ENCODE peak calls at places on chromosomes 5 and 9, in nine cellular contexts. M, R, E, Y, X, A, Z, N and B are unnamed samples.

GRCh38 chr5:58335518-58335917 is 124.4 kb downstream of the PLK2 start:
- DNase-seq in X (no peak), A (no peak), E (no peak), Z (peak; percentile 46), N (no peak), R (no peak), Y (no peak), M (no peak), B (no peak)

GRCh38 chr5:141695627-141696180 is 13.7 kb upstream of the ARAP3 start:
- DNase-seq in N (no peak), Y (no peak), A (no peak), R (no peak), X (peak; percentile 58), M (no peak), E (no peak), Z (peak; percentile 46), B (no peak)

GRCh38 chr9:95024097-95024671 is 293.3 kb downstream of the FANCC start:
- DNase-seq in X (peak; percentile 37), Y (no peak), R (no peak), M (no peak), N (peak; percentile 75), Z (peak; percentile 20), A (no peak), E (no peak), B (no peak)

GRCh38 chr5:26955161-26955560 is 83.2 kb downstream of the CDH9 start:
- DNase-seq in M (no peak), Y (no peak), Z (no peak), E (no peak), X (no peak), A (no peak), N (no peak), R (no peak), B (no peak)

GRCh38 chr5:23884405-23884804 is 377.0 kb downstream of the PRDM9 start:
- DNase-seq in Y (no peak), R (no peak), M (no peak), A (no peak), X (no peak), E (no peak), Z (no peak), N (no peak), B (no peak)

GRCh38 chr5:181045316-181045715 is 5.2 kb downstream of the BTNL9 start:
- DNase-seq in A (no peak), Z (no peak), R (peak; percentile 19), M (no peak), X (no peak), Y (no peak), N (no peak), E (no peak), B (no peak)

GRCh38 chr5:177487144-177487543 is 10.3 kb downstream of the PDLIM7 start:
- DNase-seq in Y (no peak), R (no peak), A (no peak), X (no peak), M (no peak), N (peak; percentile 47), Z (no peak), E (no peak), B (no peak)

GRCh38 chr5:159543326-159543725 is 213.0 kb upstream of the IL12B start:
- DNase-seq in N (no peak), X (no peak), M (no peak), Y (no peak), A (no peak), E (no peak), Z (no peak), R (no peak), B (no peak)

DNA sequence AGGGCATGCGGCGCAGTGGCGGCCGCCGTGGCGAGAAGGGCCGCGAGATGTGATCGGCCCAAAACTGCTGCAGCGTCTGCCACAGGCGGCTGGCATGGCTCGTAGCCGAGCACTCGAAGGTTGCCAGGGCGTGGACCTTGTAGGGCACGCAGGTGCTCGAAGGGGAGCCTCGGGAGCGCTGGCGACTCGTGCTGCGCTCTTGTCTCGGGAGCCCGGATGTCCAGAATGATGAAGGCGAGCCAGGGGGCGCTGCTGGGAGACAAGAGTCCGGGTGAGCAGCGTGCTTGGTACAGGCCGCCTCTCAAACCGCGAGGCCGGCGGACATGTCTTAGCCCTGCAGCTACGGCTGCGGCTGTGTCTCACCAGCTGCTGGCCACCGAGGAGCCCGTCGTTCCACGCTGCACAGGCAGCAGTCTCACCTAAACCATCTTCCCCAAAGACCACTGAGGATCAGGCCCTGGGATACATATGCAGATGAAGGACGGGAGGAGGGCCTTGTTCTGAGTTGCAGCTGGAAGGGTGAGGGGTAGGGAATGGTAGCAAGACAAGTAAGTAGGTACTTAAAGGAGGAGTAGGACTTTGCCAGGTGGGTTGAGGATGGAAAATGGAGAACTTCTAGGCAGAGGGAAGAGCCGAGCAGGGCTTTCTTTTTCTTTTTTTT is 1.7 kb downstream of the CBY3 start:
- DNase-seq in E (peak; percentile 89), Y (no peak), Z (no peak), A (peak; percentile 29), R (peak; percentile 79), X (peak; percentile 84), N (peak; percentile 86), M (no peak), B (peak; percentile 68)
- TF ChIP-seq CTCF in E (peak; percentile 48), Y (no peak), Z (no peak), A (no peak), R (peak; percentile 14), X (no peak), N (peak; percentile 27), M (peak; percentile 44), B (peak; percentile 62)

GRCh38 chr5:11715797-11716196 is 188.4 kb downstream of the CTNND2 start:
- DNase-seq in N (no peak), Y (no peak), X (no peak), M (no peak), Z (no peak), E (no peak), R (no peak), A (no peak), B (no peak)

GRCh38 chr5:11724947-11725346 is 179.3 kb downstream of the CTNND2 start:
- DNase-seq in Z (peak; percentile 19), E (no peak), Y (no peak), X (no peak), A (no peak), N (no peak), M (no peak), R (no peak), B (no peak)

DNA sequence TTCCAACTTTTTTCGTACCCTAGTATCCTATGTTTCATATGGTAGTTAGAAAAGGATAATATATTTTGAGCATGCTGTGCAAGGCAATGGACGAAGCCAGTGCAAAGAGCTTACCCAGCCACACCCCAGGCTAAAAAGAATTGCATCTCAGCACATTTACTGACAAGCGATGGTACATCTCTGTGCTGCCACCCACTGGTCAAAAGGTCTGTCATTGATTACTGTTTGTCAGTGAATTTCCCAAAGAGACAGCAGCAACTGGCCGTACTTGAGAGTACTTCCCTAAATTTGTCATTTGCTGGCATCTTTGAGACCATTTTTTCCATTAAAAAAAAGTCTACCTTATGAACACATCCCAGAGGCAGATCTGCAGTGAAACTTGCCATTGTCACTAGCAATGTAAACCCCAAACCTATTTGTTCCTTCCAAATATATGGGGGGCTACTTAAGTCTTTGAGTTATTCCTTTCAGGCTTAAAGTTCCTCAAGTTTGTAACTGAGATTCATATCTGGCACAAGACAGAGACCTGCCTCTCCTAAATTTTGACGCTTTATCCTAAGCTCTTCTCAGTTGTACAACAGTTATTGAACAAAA is 184.3 kb downstream of the CTNND2 start:
- DNase-seq in N (no peak), M (no peak), R (peak; percentile 32), A (no peak), Z (peak; percentile 85), X (no peak), E (no peak), Y (no peak), B (peak; percentile 4)
- TF ChIP-seq CTCF in N (no peak), M (peak; percentile 41), R (no peak), A (no peak), Z (peak; percentile 87), X (no peak), E (peak; percentile 26), Y (no peak), B (no peak)

GRCh38 chr9:36207546-36208012 is 16.9 kb downstream of the CLTA start:
- DNase-seq in Y (no peak), N (no peak), A (no peak), X (no peak), M (no peak), Z (peak; percentile 34), R (no peak), E (no peak), B (no peak)

GRCh38 chr9:36208521-36209253 is 18.0 kb downstream of the CLTA start:
- DNase-seq in X (no peak), R (no peak), Z (no peak), N (no peak), Y (no peak), A (no peak), M (no peak), E (no peak), B (no peak)

GRCh38 chr9:36207016-36207415 is 16.3 kb downstream of the CLTA start:
- DNase-seq in Z (no peak), E (no peak), X (no peak), N (peak; percentile 53), M (no peak), Y (no peak), R (no peak), A (no peak), B (no peak)

GRCh38 chr9:36210722-36211121 is 20.0 kb downstream of the CLTA start:
- DNase-seq in Y (no peak), M (no peak), N (no peak), R (no peak), X (no peak), Z (no peak), A (no peak), E (no peak), B (no peak)

DNA sequence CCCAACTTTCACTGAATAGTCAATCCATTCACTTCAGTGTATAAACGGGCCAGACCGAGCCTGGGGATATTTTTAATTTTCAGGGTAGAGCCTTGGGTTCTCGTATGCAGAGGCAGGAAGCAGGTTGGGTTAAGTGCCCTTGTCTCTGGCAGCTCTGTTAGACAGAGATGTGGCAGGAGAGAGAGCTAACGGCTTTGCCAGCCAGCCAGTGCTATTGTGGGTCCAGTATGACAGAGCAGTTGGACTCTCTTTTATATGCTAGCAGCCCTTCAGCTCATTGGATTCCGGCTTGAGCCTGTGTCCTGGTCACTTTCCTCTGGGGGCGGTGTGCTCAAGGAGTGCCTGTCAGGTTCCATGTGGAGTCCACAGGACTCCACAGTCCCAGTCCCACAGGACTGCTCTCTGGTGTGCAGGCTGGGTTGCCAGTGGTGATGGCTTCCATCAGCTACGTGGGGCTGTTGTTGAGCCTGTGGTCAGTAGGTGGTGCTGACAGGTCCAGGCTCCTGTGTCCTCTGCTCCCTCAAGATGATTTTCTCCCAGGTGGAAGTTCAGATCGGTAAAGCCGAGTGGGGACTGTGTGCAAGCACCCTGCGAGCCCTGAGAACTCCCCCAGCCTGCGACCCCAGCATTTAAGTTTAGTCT is 14.3 kb downstream of the CLTA start:
- DNase-seq in E (no peak), M (no peak), X (no peak), Z (no peak), A (no peak), N (no peak), Y (peak; percentile 54), R (no peak), B (no peak)
- TF ChIP-seq CTCF in E (no peak), M (no peak), X (no peak), Z (peak; percentile 42), A (no peak), N (no peak), Y (peak; percentile 22), R (no peak), B (no peak)

GRCh38 chr5:89128097-89128496 is 245.1 kb upstream of the MEF2C start:
- DNase-seq in X (no peak), N (no peak), E (no peak), R (no peak), M (no peak), Y (no peak), A (no peak), Z (peak; percentile 12), B (no peak)

GRCh38 chr5:89133975-89134374 is 251.0 kb upstream of the MEF2C start:
- DNase-seq in Z (no peak), E (no peak), R (no peak), X (no peak), M (no peak), A (no peak), Y (no peak), N (no peak), B (no peak)

GRCh38 chr5:89133129-89133528 is 250.1 kb upstream of the MEF2C start:
- DNase-seq in X (no peak), E (no peak), Z (no peak), N (no peak), A (no peak), M (no peak), Y (no peak), R (no peak), B (no peak)

GRCh38 chr5:89125372-89125771 is 242.4 kb upstream of the MEF2C start:
- DNase-seq in E (no peak), Y (no peak), A (no peak), N (no peak), X (no peak), M (no peak), R (no peak), Z (no peak), B (no peak)

DNA sequence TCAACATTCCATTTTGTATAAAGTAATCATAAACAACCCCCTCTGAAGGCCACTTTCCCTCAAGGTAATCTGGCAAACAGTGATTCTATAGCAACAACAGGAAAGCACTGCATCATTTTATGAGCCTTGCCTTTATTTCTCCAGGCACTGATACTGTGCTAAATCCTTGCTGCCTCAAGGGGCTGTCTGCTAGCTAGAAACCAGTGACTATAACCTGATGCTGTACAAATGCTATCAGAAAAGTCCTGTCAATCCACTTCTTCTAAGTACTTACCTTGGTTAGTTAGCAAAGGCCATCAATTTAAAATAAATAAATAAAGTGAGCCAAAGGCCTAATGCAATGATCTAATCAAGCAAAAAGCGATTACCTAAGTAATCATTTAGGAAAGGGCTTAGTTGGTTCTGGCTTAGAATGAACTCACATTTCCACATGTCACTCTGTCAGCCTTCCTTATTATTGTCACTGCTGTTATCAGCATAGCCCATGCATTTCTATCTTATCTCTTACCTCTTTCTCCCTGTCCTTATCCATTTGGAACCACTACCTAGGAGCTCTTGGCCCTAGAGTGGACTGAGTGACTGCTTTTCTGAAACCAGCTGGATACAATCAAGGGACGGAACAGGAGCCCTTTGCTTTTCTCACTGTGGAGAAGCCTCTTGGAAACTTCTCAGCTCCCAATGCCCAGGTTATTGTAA is 246.1 kb upstream of the MEF2C start:
- DNase-seq in Y (no peak), M (no peak), X (no peak), Z (no peak), A (no peak), E (no peak), N (no peak), R (no peak), B (no peak)
- TF ChIP-seq CTCF in Y (no peak), M (no peak), X (no peak), Z (no peak), A (no peak), E (no peak), N (no peak), R (no peak), B (no peak)